ENCODE peak calls at places on chromosomes 6 and 20, in seven cellular contexts. B is NCI-H510A treated with DMSO at 0.1 percent for 48 hours; V is HEK293T; T is effector memory CD8-positive, alpha-beta T cell; I is neuronal stem cell; F is Right ventricle myocardium superior; J is amniotic epithelial cell. Y is an unnamed sample.

GRCh38 chr6:119052292-119052889 is 26.1 kb downstream of the FAM184A start:
- DNase-seq in B (no peak), V (no peak), T (no peak), I (no peak), F (no peak), J (no peak), Y (no peak)

GRCh38 chr6:155181498-155181897 is 82.3 kb upstream of the CLDN20 start:
- DNase-seq in B (no peak), V (no peak), T (no peak), I (no peak), F (no peak), J (no peak), Y (no peak)

GRCh38 chr20:14622796-14623195 is 285.4 kb upstream of the FLRT3 start:
- DNase-seq in B (no peak), V (peak), T (no peak), I (no peak), F (no peak), J (peak), Y (no peak)

GRCh38 chr6:79864421-79864820 is 82.9 kb downstream of the ELOVL4 start:
- DNase-seq in B (no peak), V (no peak), T (no peak), I (no peak), F (no peak), J (no peak), Y (no peak)

GRCh38 chr6:50819906-50820589 is 1.4 kb downstream of the TFAP2B start:
- DNase-seq in B (no peak), V (no peak), T (no peak), I (no peak), F (no peak), J (no peak), Y (no peak)

GRCh38 chr6:168247456-168248147 is 72.0 kb downstream of the DACT2 start:
- DNase-seq in B (peak), V (peak), T (no peak), I (no peak), F (no peak), J (no peak), Y (no peak)

GRCh38 chr20:41003143-41003932 is 25.3 kb upstream of the TOP1 start:
- DNase-seq in B (peak), V (no peak), T (peak), I (no peak), F (peak), J (peak), Y (no peak)

GRCh38 chr6:169618526-169619490 is 83.0 kb downstream of the WDR27 start:
- DNase-seq in B (no peak), V (no peak), T (no peak), I (no peak), F (no peak), J (peak), Y (no peak)

GRCh38 chr6:168713839-168714238 is 272.9 kb downstream of the SMOC2 start:
- DNase-seq in B (no peak), V (peak), T (no peak), I (no peak), F (no peak), J (no peak), Y (no peak)

GRCh38 chr20:49185071-49185757 is 2.9 kb downstream of the STAU1 start:
- DNase-seq in B (no peak), V (no peak), T (no peak), I (no peak), F (no peak), J (peak), Y (no peak)

GRCh38 chr6:161351855-161352254 is 78.0 kb upstream of the AGPAT4 start:
- DNase-seq in B (no peak), V (no peak), T (no peak), I (no peak), F (no peak), J (no peak), Y (no peak)

GRCh38 chr6:14001329-14002012 is 76.7 kb downstream of the RNF182 start:
- DNase-seq in B (no peak), V (no peak), T (no peak), I (no peak), F (no peak), J (peak), Y (no peak)

GRCh38 chr6:131950767-131951575 is at the start of gene CCN2:
- DNase-seq in B (no peak), V (peak), T (no peak), I (peak), F (peak), J (peak), Y (peak)

GRCh38 chr20:61980647-61981583 is 84.8 kb downstream of the TAF4 start:
- DNase-seq in B (no peak), V (peak), T (no peak), I (no peak), F (peak), J (no peak), Y (no peak)

GRCh38 chr20:21020656-21021004 is 85.5 kb downstream of the LINC00237 start:
- DNase-seq in B (no peak), V (no peak), T (no peak), I (no peak), F (no peak), J (no peak), Y (no peak)

GRCh38 chr20:64047046-64047389 is 2.4 kb downstream of the SOX18 start:
- DNase-seq in B (no peak), V (no peak), T (no peak), I (no peak), F (no peak), J (no peak), Y (no peak)

GRCh38 chr6:139265512-139266190 is 26.1 kb downstream of the TXLNB start:
- DNase-seq in B (no peak), V (no peak), T (no peak), I (no peak), F (no peak), J (no peak), Y (no peak)

GRCh38 chr6:137488736-137489409 is 5.3 kb downstream of the OLIG3 start:
- DNase-seq in B (no peak), V (no peak), T (no peak), I (peak), F (no peak), J (no peak), Y (no peak)

GRCh38 chr20:11350126-11351005 is 567.3 kb upstream of the BTBD3 start:
- DNase-seq in B (peak), V (no peak), T (no peak), I (no peak), F (no peak), J (peak), Y (no peak)

GRCh38 chr6:170143401-170144150 is 147.3 kb downstream of the DLL1 start:
- DNase-seq in B (no peak), V (no peak), T (no peak), I (no peak), F (peak), J (no peak), Y (no peak)

GRCh38 chr6:134813146-134813545 is 136.8 kb downstream of the ALDH8A1 start:
- DNase-seq in B (no peak), V (no peak), T (no peak), I (no peak), F (no peak), J (peak), Y (no peak)

GRCh38 chr20:1569417-1569861 is 11.9 kb upstream of the SIRPD start:
- DNase-seq in B (no peak), V (no peak), T (no peak), I (no peak), F (peak), J (no peak), Y (no peak)

GRCh38 chr6:113560908-113561307 is 296.2 kb upstream of the MARCKS start:
- DNase-seq in B (no peak), V (no peak), T (no peak), I (no peak), F (no peak), J (peak), Y (no peak)

GRCh38 chr6:16095180-16095579 is 33.7 kb upstream of the MYLIP start:
- DNase-seq in B (no peak), V (no peak), T (no peak), I (no peak), F (no peak), J (no peak), Y (no peak)